ENCODE peak calls at places on chromosome 13, in seven cellular contexts. I is stomach; S is activated CD4-positive, alpha-beta T cell treated with anti-CD3 and anti-CD28 coated beads for 1 hour; O is Peyer's patch; M is HT1080; B is WTC11; X is AG08395. F is an unnamed sample.
A peak's percentile ranks its signal among the peaks of the same experiment; 100 is the strongest.

GRCh38 chr13:55576389-55576788 is 1564.3 kb upstream of the PRR20A start:
- DNase-seq in I (no peak), S (no peak), O (no peak), M (no peak), B (no peak), X (no peak), F (no peak)

GRCh38 chr13:45833663-45834062 is 17.9 kb downstream of the SIAH3 start:
- DNase-seq in I (no peak), S (no peak), O (no peak), M (peak; percentile 88), B (no peak), X (peak; percentile 59), F (peak; percentile 65)

GRCh38 chr13:34349091-34349722 is 531.3 kb downstream of the RFC3 start:
- DNase-seq in I (no peak), S (no peak), O (no peak), M (peak; percentile 92), B (no peak), X (peak; percentile 91), F (peak; percentile 85)

GRCh38 chr13:33639640-33640080 is 178.3 kb upstream of the RFC3 start:
- DNase-seq in I (no peak), S (no peak), O (no peak), M (no peak), B (no peak), X (no peak), F (peak; percentile 69)

GRCh38 chr13:24134772-24135171 is 25.7 kb upstream of the SPATA13 start:
- DNase-seq in I (no peak), S (no peak), O (no peak), M (no peak), B (no peak), X (no peak), F (no peak)

GRCh38 chr13:57740719-57741118 is 109.2 kb downstream of the PCDH17 start:
- DNase-seq in I (no peak), S (no peak), O (no peak), M (no peak), B (no peak), X (no peak), F (no peak)

GRCh38 chr13:73945871-73946270 is 188.3 kb downstream of the KLF12 start:
- DNase-seq in I (no peak), S (no peak), O (no peak), M (no peak), B (no peak), X (peak; percentile 4), F (peak; percentile 12)

GRCh38 chr13:113928701-113929627 is 44.9 kb downstream of the C13orf46 start:
- DNase-seq in I (peak; percentile 87), S (no peak), O (peak; percentile 49), M (no peak), B (peak; percentile 9), X (peak; percentile 89), F (no peak)

GRCh38 chr13:45119469-45119989 is 781 bp upstream of the GTF2F2 start:
- DNase-seq in I (no peak), S (peak; percentile 36), O (no peak), M (peak; percentile 64), B (no peak), X (peak; percentile 26), F (peak; percentile 39)

GRCh38 chr13:95530178-95530577 is 22.3 kb upstream of the CLDN10 start:
- DNase-seq in I (no peak), S (no peak), O (no peak), M (peak; percentile 98), B (no peak), X (no peak), F (peak; percentile 83)

GRCh38 chr13:50375792-50376191 is 360.5 kb downstream of the KCNRG start:
- DNase-seq in I (no peak), S (no peak), O (no peak), M (peak; percentile 74), B (no peak), X (peak; percentile 77), F (peak; percentile 34)

GRCh38 chr13:84686458-84686857 is 804.2 kb upstream of the SLITRK1 start:
- DNase-seq in I (no peak), S (no peak), O (no peak), M (no peak), B (no peak), X (no peak), F (no peak)

GRCh38 chr13:57507752-57508463 is 123.6 kb upstream of the PCDH17 start:
- DNase-seq in I (no peak), S (no peak), O (no peak), M (no peak), B (no peak), X (no peak), F (no peak)

GRCh38 chr13:87128006-87128405 is 543.2 kb upstream of the SLITRK5 start:
- DNase-seq in I (no peak), S (no peak), O (no peak), M (no peak), B (peak; percentile 13), X (peak; percentile 9), F (no peak)

GRCh38 chr13:61779456-61779855 is 363.8 kb upstream of the PCDH20 start:
- DNase-seq in I (no peak), S (no peak), O (no peak), M (no peak), B (no peak), X (no peak), F (no peak)

GRCh38 chr13:108959254-108959653 is 329.8 kb downstream of the MYO16 start:
- DNase-seq in I (no peak), S (no peak), O (no peak), M (no peak), B (no peak), X (no peak), F (peak; percentile 64)

GRCh38 chr13:27080018-27080948 is 91.3 kb downstream of the USP12 start:
- DNase-seq in I (no peak), S (no peak), O (no peak), M (no peak), B (no peak), X (no peak), F (no peak)

GRCh38 chr13:57858376-57858775 is 226.8 kb downstream of the PCDH17 start:
- DNase-seq in I (no peak), S (no peak), O (no peak), M (peak; percentile 33), B (no peak), X (no peak), F (no peak)

GRCh38 chr13:98503175-98504028 is 73.5 kb downstream of the STK24 start:
- DNase-seq in I (no peak), S (no peak), O (no peak), M (no peak), B (no peak), X (no peak), F (no peak)

GRCh38 chr13:110938662-110939421 is 24.0 kb upstream of the ANKRD10 start:
- DNase-seq in I (no peak), S (no peak), O (no peak), M (no peak), B (no peak), X (no peak), F (no peak)

GRCh38 chr13:94431987-94432386 is 47.5 kb downstream of the DCT start:
- DNase-seq in I (no peak), S (no peak), O (no peak), M (no peak), B (no peak), X (no peak), F (no peak)

GRCh38 chr13:40348096-40348679 is 318.3 kb downstream of the FOXO1 start:
- DNase-seq in I (no peak), S (no peak), O (no peak), M (no peak), B (no peak), X (no peak), F (no peak)

GRCh38 chr13:114130708-114131580 is 1.5 kb downstream of the RASA3 start:
- DNase-seq in I (no peak), S (peak; percentile 31), O (no peak), M (peak; percentile 95), B (no peak), X (peak; percentile 90), F (peak; percentile 73)

GRCh38 chr13:74203576-74203975 is 69.4 kb upstream of the KLF12 start:
- DNase-seq in I (no peak), S (no peak), O (no peak), M (peak; percentile 31), B (no peak), X (no peak), F (no peak)

GRCh38 chr13:41639955-41640780 is 182.8 kb downstream of the RGCC start:
- DNase-seq in I (no peak), S (no peak), O (no peak), M (no peak), B (no peak), X (no peak), F (no peak)

GRCh38 chr13:98992355-98992754 is 14.5 kb upstream of the DOCK9 start:
- DNase-seq in I (no peak), S (no peak), O (no peak), M (peak; percentile 80), B (no peak), X (no peak), F (peak; percentile 62)

GRCh38 chr13:55538424-55538823 is 1602.3 kb upstream of the PRR20A start:
- DNase-seq in I (no peak), S (no peak), O (no peak), M (no peak), B (no peak), X (no peak), F (no peak)

GRCh38 chr13:71828117-71828516 is 38.9 kb downstream of the DACH1 start:
- DNase-seq in I (no peak), S (no peak), O (no peak), M (no peak), B (no peak), X (no peak), F (no peak)

GRCh38 chr13:37348916-37349653 is 243.6 kb upstream of the CSNK1A1L start:
- DNase-seq in I (no peak), S (no peak), O (no peak), M (no peak), B (no peak), X (no peak), F (no peak)

GRCh38 chr13:29515372-29515771 is 80.1 kb downstream of the SLC7A1 start:
- DNase-seq in I (no peak), S (no peak), O (no peak), M (no peak), B (no peak), X (no peak), F (no peak)

GRCh38 chr13:108326318-108326717 is 56.8 kb downstream of the TNFSF13B start:
- DNase-seq in I (no peak), S (no peak), O (no peak), M (no peak), B (no peak), X (no peak), F (no peak)

GRCh38 chr13:89204435-89204834 is 1533.3 kb downstream of the SLITRK5 start:
- DNase-seq in I (no peak), S (no peak), O (no peak), M (no peak), B (no peak), X (no peak), F (no peak)

GRCh38 chr13:110125613-110126272 is 181.2 kb downstream of the COL4A1 start:
- DNase-seq in I (no peak), S (no peak), O (no peak), M (no peak), B (no peak), X (no peak), F (no peak)